ENCODE peak calls at places on chromosomes 5 and 9, in four cellular contexts. One of them, this sample, is unnamed.

GRCh38 chr5:7397005-7397546 is 1.1 kb downstream of the ADCY2 start:
- DNase-seq in HepG2: no peak
- DNase-seq in fibroblast of lung: no peak
- DNase-seq in right lobe of liver: no peak
- DNase-seq in this sample: no peak

GRCh38 chr5:112957970-112958773 is 18.4 kb upstream of the DCP2 start:
- DNase-seq in HepG2: peak; percentile 65
- DNase-seq in right lobe of liver: no peak
- DNase-seq in fibroblast of lung: peak; percentile 98
- DNase-seq in this sample: peak; percentile 29

GRCh38 chr5:16812911-16813310 is 123.2 kb downstream of the MYO10 start:
- DNase-seq in right lobe of liver: no peak
- DNase-seq in HepG2: peak; percentile 58
- DNase-seq in fibroblast of lung: no peak
- DNase-seq in this sample: peak; percentile 14

GRCh38 chr5:1010181-1010510 is 1.5 kb downstream of the NKD2 start:
- DNase-seq in HepG2: peak; percentile 56
- DNase-seq in right lobe of liver: no peak
- DNase-seq in fibroblast of lung: no peak
- DNase-seq in this sample: no peak

GRCh38 chr9:34123682-34124081 is 2.8 kb downstream of the DCAF12 start:
- DNase-seq in right lobe of liver: no peak
- DNase-seq in HepG2: no peak
- DNase-seq in fibroblast of lung: no peak
- DNase-seq in this sample: peak; percentile 38

GRCh38 chr9:70411141-70411929 is 3.1 kb downstream of the KLF9 start:
- DNase-seq in HepG2: peak; percentile 9
- DNase-seq in right lobe of liver: peak; percentile 58
- DNase-seq in fibroblast of lung: peak; percentile 89
- DNase-seq in this sample: peak; percentile 64

GRCh38 chr5:157563373-157564148 is 12.0 kb downstream of the ADAM19 start:
- DNase-seq in HepG2: no peak
- DNase-seq in right lobe of liver: peak; percentile 73
- DNase-seq in fibroblast of lung: peak; percentile 87
- DNase-seq in this sample: no peak

GRCh38 chr5:132481243-132482211 is 9.0 kb downstream of the IRF1 start:
- DNase-seq in right lobe of liver: no peak
- DNase-seq in HepG2: no peak
- DNase-seq in fibroblast of lung: no peak
- DNase-seq in this sample: no peak

GRCh38 chr5:133457956-133458355 is 154.4 kb downstream of the FSTL4 start:
- DNase-seq in fibroblast of lung: no peak
- DNase-seq in right lobe of liver: no peak
- DNase-seq in HepG2: no peak
- DNase-seq in this sample: no peak

GRCh38 chr9:23841304-23841703 is 15.3 kb upstream of the ELAVL2 start:
- DNase-seq in right lobe of liver: no peak
- DNase-seq in fibroblast of lung: no peak
- DNase-seq in HepG2: no peak
- DNase-seq in this sample: no peak

GRCh38 chr9:129164246-129164930 is 13.7 kb downstream of the IER5L start:
- DNase-seq in HepG2: peak; percentile 72
- DNase-seq in fibroblast of lung: peak; percentile 83
- DNase-seq in right lobe of liver: no peak
- DNase-seq in this sample: peak; percentile 62

GRCh38 chr9:116232425-116233159 is 79.0 kb downstream of the PAPPA start:
- DNase-seq in fibroblast of lung: no peak
- DNase-seq in right lobe of liver: no peak
- DNase-seq in HepG2: no peak
- DNase-seq in this sample: no peak

GRCh38 chr5:168851902-168852321 is 272.7 kb upstream of the PANK3 start:
- DNase-seq in HepG2: no peak
- DNase-seq in fibroblast of lung: no peak
- DNase-seq in right lobe of liver: no peak
- DNase-seq in this sample: no peak

GRCh38 chr5:169717298-169717697 is 80.2 kb downstream of the DOCK2 start:
- DNase-seq in HepG2: no peak
- DNase-seq in fibroblast of lung: peak; percentile 41
- DNase-seq in right lobe of liver: no peak
- DNase-seq in this sample: no peak

GRCh38 chr5:103785569-103785968 is 223.0 kb upstream of the NUDT12 start:
- DNase-seq in HepG2: no peak
- DNase-seq in right lobe of liver: no peak
- DNase-seq in fibroblast of lung: peak; percentile 25
- DNase-seq in this sample: no peak

GRCh38 chr5:6321078-6321477 is 57.3 kb downstream of the MED10 start:
- DNase-seq in right lobe of liver: no peak
- DNase-seq in fibroblast of lung: no peak
- DNase-seq in HepG2: no peak
- DNase-seq in this sample: no peak

GRCh38 chr9:131046581-131047202 is 37.7 kb downstream of the LAMC3 start:
- DNase-seq in HepG2: peak; percentile 53
- DNase-seq in right lobe of liver: no peak
- DNase-seq in fibroblast of lung: peak; percentile 59
- DNase-seq in this sample: peak; percentile 62

GRCh38 chr9:109640232-109641078 is 139.5 kb upstream of the PALM2AKAP2 start:
- DNase-seq in right lobe of liver: peak; percentile 74
- DNase-seq in HepG2: no peak
- DNase-seq in fibroblast of lung: peak; percentile 39
- DNase-seq in this sample: peak; percentile 8

GRCh38 chr9:73034962-73035361 is 82.1 kb upstream of the ALDH1A1 start:
- DNase-seq in HepG2: no peak
- DNase-seq in fibroblast of lung: no peak
- DNase-seq in right lobe of liver: no peak
- DNase-seq in this sample: no peak

GRCh38 chr5:76583163-76584047 is 39.8 kb downstream of the F2RL2 start:
- DNase-seq in fibroblast of lung: peak; percentile 56
- DNase-seq in right lobe of liver: no peak
- DNase-seq in HepG2: no peak
- DNase-seq in this sample: no peak

GRCh38 chr5:141504216-141504615 is 15.3 kb downstream of the PCDHGC5 start:
- DNase-seq in right lobe of liver: no peak
- DNase-seq in fibroblast of lung: no peak
- DNase-seq in HepG2: no peak
- DNase-seq in this sample: no peak

GRCh38 chr5:119078071-119078846 is 7.4 kb downstream of the DMXL1 start:
- DNase-seq in HepG2: no peak
- DNase-seq in fibroblast of lung: no peak
- DNase-seq in right lobe of liver: no peak
- DNase-seq in this sample: no peak

GRCh38 chr9:88056876-88057275 is 81.4 kb downstream of the SPATA31C2 start:
- DNase-seq in right lobe of liver: no peak
- DNase-seq in fibroblast of lung: no peak
- DNase-seq in HepG2: no peak
- DNase-seq in this sample: no peak

GRCh38 chr5:76081811-76082783 is 1.1 kb upstream of the SV2C start:
- DNase-seq in right lobe of liver: peak; percentile 48
- DNase-seq in HepG2: no peak
- DNase-seq in fibroblast of lung: no peak
- DNase-seq in this sample: no peak

GRCh38 chr9:91776409-91777365 is 173.3 kb downstream of the ROR2 start:
- DNase-seq in fibroblast of lung: peak; percentile 87
- DNase-seq in HepG2: no peak
- DNase-seq in right lobe of liver: no peak
- DNase-seq in this sample: no peak

GRCh38 chr5:52864376-52864775 is 76.7 kb downstream of the ITGA1 start:
- DNase-seq in right lobe of liver: no peak
- DNase-seq in fibroblast of lung: peak; percentile 83
- DNase-seq in HepG2: no peak
- DNase-seq in this sample: no peak

GRCh38 chr9:94630833-94631232 is 8.5 kb downstream of the FBP1 start:
- DNase-seq in fibroblast of lung: no peak
- DNase-seq in HepG2: no peak
- DNase-seq in right lobe of liver: no peak
- DNase-seq in this sample: no peak

GRCh38 chr9:136570191-136570845 is 24.5 kb upstream of the NOTCH1 start:
- DNase-seq in HepG2: no peak
- DNase-seq in right lobe of liver: no peak
- DNase-seq in fibroblast of lung: no peak
- DNase-seq in this sample: no peak
- H3K4me1 ChIP-seq in HepG2: peaks cover 50% of the 10 kb centered on the region
- H3K4me1 ChIP-seq in right lobe of liver: no peaks in the 10 kb centered on the region
- H3K4me1 ChIP-seq in fibroblast of lung: peaks cover 33% of the 10 kb centered on the region
- H3K4me1 ChIP-seq in this sample: peaks cover 26% of the 10 kb centered on the region

GRCh38 chr5:95780597-95780996 is 41.9 kb downstream of the GLRX start:
- DNase-seq in HepG2: no peak
- DNase-seq in fibroblast of lung: peak; percentile 17
- DNase-seq in right lobe of liver: no peak
- DNase-seq in this sample: no peak
- H3K27ac ChIP-seq in HepG2: no peak overlapping the region
- H3K27ac ChIP-seq in fibroblast of lung: no peak overlapping the region
- H3K27ac ChIP-seq in right lobe of liver: peak overlapping the region; percentile 64
- H3K27ac ChIP-seq in this sample: peak overlapping the region; percentile 65

GRCh38 chr5:150209020-150209635 is 19.3 kb downstream of the SLC6A7 start:
- DNase-seq in right lobe of liver: no peak
- DNase-seq in HepG2: no peak
- DNase-seq in fibroblast of lung: peak; percentile 84
- DNase-seq in this sample: peak; percentile 85

GRCh38 chr5:150210644-150211043 is 20.8 kb downstream of the SLC6A7 start:
- DNase-seq in HepG2: no peak
- DNase-seq in right lobe of liver: no peak
- DNase-seq in fibroblast of lung: no peak
- DNase-seq in this sample: no peak

GRCh38 chr5:150214289-150214688 is 24.4 kb downstream of the SLC6A7 start:
- DNase-seq in fibroblast of lung: no peak
- DNase-seq in HepG2: no peak
- DNase-seq in right lobe of liver: no peak
- DNase-seq in this sample: no peak

GRCh38 chr5:150213530-150213929 is 23.7 kb downstream of the SLC6A7 start:
- DNase-seq in right lobe of liver: no peak
- DNase-seq in fibroblast of lung: peak; percentile 58
- DNase-seq in HepG2: no peak
- DNase-seq in this sample: no peak

GRCh38 chr5:150211156-150212030 is 21.5 kb downstream of the SLC6A7 start:
- DNase-seq in HepG2: no peak
- DNase-seq in right lobe of liver: no peak
- DNase-seq in fibroblast of lung: no peak
- DNase-seq in this sample: peak; percentile 73
- H3K4me1 ChIP-seq in HepG2: peaks cover 10% of the 10 kb centered on the region
- H3K4me1 ChIP-seq in right lobe of liver: no peaks in the 10 kb centered on the region
- H3K4me1 ChIP-seq in fibroblast of lung: peaks cover 16% of the 10 kb centered on the region
- H3K4me1 ChIP-seq in this sample: peaks cover 47% of the 10 kb centered on the region

DNA sequence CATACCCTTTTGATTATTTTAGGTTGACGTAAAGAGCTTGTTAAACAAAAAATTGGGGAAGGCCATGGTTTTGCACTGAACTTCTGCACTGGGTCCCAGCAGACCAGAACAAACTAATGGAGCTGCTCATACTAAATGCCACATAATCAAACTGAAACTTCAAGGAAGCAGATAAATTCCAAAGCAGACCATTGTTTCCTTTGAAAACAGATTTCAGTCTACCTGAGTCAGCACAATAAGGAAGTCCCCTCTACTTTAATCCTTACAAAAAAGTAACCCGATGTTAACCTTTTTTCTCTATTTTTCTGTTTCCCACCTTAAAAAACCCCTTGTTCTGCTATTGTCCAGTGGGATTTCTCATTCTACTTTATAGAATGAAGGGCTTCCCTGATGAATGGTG is 39.2 kb downstream of the WDR36 start:
- DNase-seq in right lobe of liver: no peak
- DNase-seq in HepG2: no peak
- DNase-seq in fibroblast of lung: no peak
- DNase-seq in this sample: no peak
- H3K27ac ChIP-seq in right lobe of liver: no peak overlapping the region
- H3K27ac ChIP-seq in HepG2: no peak overlapping the region
- H3K27ac ChIP-seq in fibroblast of lung: no peak overlapping the region
- H3K27ac ChIP-seq in this sample: no peak overlapping the region

DNA sequence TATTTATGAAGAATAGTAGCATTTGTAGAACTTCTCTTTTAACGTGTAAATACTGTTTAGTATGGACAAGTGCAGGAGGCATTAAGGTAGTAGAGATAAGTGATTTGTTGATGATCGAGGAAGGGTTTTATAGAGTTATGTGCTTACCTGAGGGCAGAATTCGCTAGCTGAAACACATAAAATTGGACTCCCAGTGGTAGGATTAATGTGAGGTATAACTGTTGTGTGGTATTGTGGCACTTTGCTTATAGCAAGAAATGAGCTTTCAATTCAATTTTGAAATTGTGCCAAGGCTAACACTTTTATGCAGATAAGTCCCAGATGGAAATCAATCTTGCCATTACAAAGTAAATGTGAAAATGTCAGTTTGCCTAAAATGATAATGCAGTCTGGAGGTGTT is 1.2 kb downstream of the AP3S1 start:
- DNase-seq in HepG2: no peak
- DNase-seq in fibroblast of lung: no peak
- DNase-seq in right lobe of liver: no peak
- DNase-seq in this sample: no peak
- H3K4me1 ChIP-seq in HepG2: peaks cover 62% of the 10 kb centered on the region
- H3K4me1 ChIP-seq in fibroblast of lung: peaks cover 7% of the 10 kb centered on the region
- H3K4me1 ChIP-seq in right lobe of liver: no peaks in the 10 kb centered on the region
- H3K4me1 ChIP-seq in this sample: peaks cover 56% of the 10 kb centered on the region

DNA sequence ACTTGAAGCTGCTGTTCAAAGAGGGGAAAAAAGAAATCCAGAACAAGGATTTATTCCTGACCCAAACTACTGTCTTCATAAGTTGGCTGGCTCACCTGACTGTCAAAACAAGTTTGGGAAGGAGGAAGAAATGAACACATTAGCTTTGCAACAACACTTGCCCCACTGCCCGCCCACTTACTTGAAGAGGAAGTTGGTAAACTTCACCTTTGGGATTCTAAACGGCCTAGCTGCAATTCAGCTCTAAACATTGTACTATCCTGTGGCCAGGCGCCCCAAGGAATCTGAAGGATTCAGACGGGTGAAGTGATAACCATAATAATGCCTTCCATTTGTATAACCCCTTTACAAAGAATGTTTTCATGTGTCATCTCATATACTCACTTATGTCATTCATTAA is 199.4 kb downstream of the ARRDC3 start:
- DNase-seq in fibroblast of lung: no peak
- DNase-seq in HepG2: no peak
- DNase-seq in right lobe of liver: no peak
- DNase-seq in this sample: peak; percentile 39
- H3K27ac ChIP-seq in fibroblast of lung: no peak overlapping the region
- H3K27ac ChIP-seq in HepG2: no peak overlapping the region
- H3K27ac ChIP-seq in right lobe of liver: no peak overlapping the region
- H3K27ac ChIP-seq in this sample: peak overlapping the region; percentile 63

This sample was measured in transverse colon.